ENCODE peak calls at places on chromosome 6, in four cellular contexts. B is nucleus accumbens, U is Kasumi-1, T is RCC 7860. G is an unnamed sample.

GRCh38 chr6:69719602-69720193 is 77.1 kb downstream of the LMBRD1 start:
- DNase-seq in B (no peak), U (peak), T (no peak), G (peak)

GRCh38 chr6:26240157-26240980 is 124.6 kb upstream of the BTN3A2 start:
- DNase-seq in B (no peak), U (peak), T (no peak), G (no peak)

GRCh38 chr6:135097172-135097571 is 42.5 kb upstream of the HBS1L start:
- DNase-seq in B (no peak), U (no peak), T (no peak), G (no peak)

GRCh38 chr6:142152731-142153130 is 5.7 kb downstream of the VTA1 start:
- DNase-seq in B (no peak), U (no peak), T (no peak), G (no peak)

GRCh38 chr6:112443666-112444065 is 96.5 kb downstream of the RFPL4B start:
- DNase-seq in B (no peak), U (no peak), T (no peak), G (no peak)

GRCh38 chr6:150212745-150213144 is 69.9 kb downstream of the PPP1R14C start:
- DNase-seq in B (no peak), U (no peak), T (no peak), G (peak)

GRCh38 chr6:116251568-116252384 is 2.1 kb downstream of the TSPYL4 start:
- DNase-seq in B (no peak), U (no peak), T (no peak), G (no peak)

GRCh38 chr6:70108230-70108629 is 194.7 kb downstream of the COL9A1 start:
- DNase-seq in B (no peak), U (peak), T (peak), G (peak)

GRCh38 chr6:17885889-17886576 is 101.4 kb downstream of the KIF13A start:
- DNase-seq in B (no peak), U (no peak), T (no peak), G (no peak)

GRCh38 chr6:157599191-157599590 is 218.2 kb downstream of the ZDHHC14 start:
- DNase-seq in B (no peak), U (no peak), T (no peak), G (no peak)

GRCh38 chr6:130147151-130147550 is 75.6 kb downstream of the SAMD3 start:
- DNase-seq in B (no peak), U (no peak), T (no peak), G (no peak)

GRCh38 chr6:71107935-71108420 is 151.1 kb upstream of the B3GAT2 start:
- DNase-seq in B (no peak), U (no peak), T (peak), G (peak)

GRCh38 chr6:61640463-61640862 is 645.6 kb downstream of the KHDRBS2 start:
- DNase-seq in B (no peak), U (no peak), T (no peak), G (no peak)

GRCh38 chr6:137890983-137891537 is 24.0 kb downstream of the TNFAIP3 start:
- DNase-seq in B (no peak), U (no peak), T (no peak), G (no peak)

GRCh38 chr6:157756708-157757429 is 66.2 kb upstream of the SNX9 start:
- DNase-seq in B (peak), U (peak), T (peak), G (peak)

GRCh38 chr6:126764696-126765095 is 353.8 kb upstream of the RSPO3 start:
- DNase-seq in B (no peak), U (no peak), T (no peak), G (peak)

GRCh38 chr6:150208606-150209352 is 65.9 kb downstream of the PPP1R14C start:
- DNase-seq in B (no peak), U (no peak), T (no peak), G (peak)

GRCh38 chr6:32430179-32430578 is 9.5 kb upstream of the HLA-DRA start:
- DNase-seq in B (no peak), U (no peak), T (no peak), G (no peak)

GRCh38 chr6:84086545-84087429 is 53.2 kb downstream of the MRAP2 start:
- DNase-seq in B (no peak), U (no peak), T (no peak), G (no peak)

GRCh38 chr6:43869792-43870659 is 100.0 kb downstream of the VEGFA start:
- DNase-seq in B (no peak), U (no peak), T (no peak), G (peak)

GRCh38 chr6:131135244-131136020 is at the start of gene AKAP7:
- DNase-seq in B (peak), U (no peak), T (peak), G (peak)

GRCh38 chr6:152981989-152982767 is 663 bp downstream of the FBXO5 start:
- DNase-seq in B (no peak), U (no peak), T (no peak), G (peak)

GRCh38 chr6:81562169-81562568 is 190.3 kb downstream of the TENT5A start:
- DNase-seq in B (no peak), U (no peak), T (peak), G (peak)

GRCh38 chr6:19180348-19181073 is 656.7 kb upstream of the ID4 start:
- DNase-seq in B (no peak), U (no peak), T (no peak), G (no peak)

GRCh38 chr6:47134476-47135189 is 92.5 kb upstream of the ADGRF1 start:
- DNase-seq in B (no peak), U (peak), T (peak), G (peak)